ENCODE peak calls at places on chromosomes 13 and 19, in four cellular contexts. One of them, this sample, is unnamed.

GRCh38 chr19:17424743-17425365 is 5.0 kb downstream of the MVB12A start:
- DNase-seq in kidney: no peak
- DNase-seq in choroid plexus epithelial cell: peak
- DNase-seq in right lobe of liver: no peak
- DNase-seq in this sample: peak

GRCh38 chr19:29988351-29988750 is 46.3 kb downstream of the URI1 start:
- DNase-seq in choroid plexus epithelial cell: no peak
- DNase-seq in right lobe of liver: no peak
- DNase-seq in kidney: peak
- DNase-seq in this sample: no peak

GRCh38 chr19:52398091-52398461 is 427 bp downstream of the ZNF528 start:
- DNase-seq in right lobe of liver: no peak
- DNase-seq in kidney: no peak
- DNase-seq in choroid plexus epithelial cell: peak
- DNase-seq in this sample: peak

GRCh38 chr13:24220086-24220703 is 59.7 kb downstream of the SPATA13 start:
- DNase-seq in choroid plexus epithelial cell: peak
- DNase-seq in right lobe of liver: no peak
- DNase-seq in kidney: no peak
- DNase-seq in this sample: peak

GRCh38 chr13:52850396-52851152 is 2.1 kb upstream of the PCDH8 start:
- DNase-seq in right lobe of liver: peak
- DNase-seq in choroid plexus epithelial cell: peak
- DNase-seq in kidney: peak
- DNase-seq in this sample: peak

GRCh38 chr13:88136098-88136790 is 465.1 kb downstream of the SLITRK5 start:
- DNase-seq in kidney: peak
- DNase-seq in right lobe of liver: no peak
- DNase-seq in choroid plexus epithelial cell: no peak
- DNase-seq in this sample: no peak

GRCh38 chr13:52846567-52847321 is 1.7 kb downstream of the PCDH8 start:
- DNase-seq in right lobe of liver: peak
- DNase-seq in kidney: peak
- DNase-seq in choroid plexus epithelial cell: peak
- DNase-seq in this sample: peak

GRCh38 chr13:71702253-71702652 is 164.8 kb downstream of the DACH1 start:
- DNase-seq in kidney: no peak
- DNase-seq in right lobe of liver: no peak
- DNase-seq in choroid plexus epithelial cell: no peak
- DNase-seq in this sample: no peak

GRCh38 chr13:66219493-66219892 is 1010.6 kb downstream of the PCDH9 start:
- DNase-seq in kidney: no peak
- DNase-seq in right lobe of liver: no peak
- DNase-seq in choroid plexus epithelial cell: no peak
- DNase-seq in this sample: no peak

GRCh38 chr19:4972509-4973230 is 3.8 kb downstream of the KDM4B start:
- DNase-seq in choroid plexus epithelial cell: peak
- DNase-seq in right lobe of liver: no peak
- DNase-seq in kidney: no peak
- DNase-seq in this sample: peak

GRCh38 chr13:42047561-42048322 is 706 bp upstream of the DGKH start:
- DNase-seq in choroid plexus epithelial cell: peak
- DNase-seq in right lobe of liver: peak
- DNase-seq in kidney: peak
- DNase-seq in this sample: peak

GRCh38 chr13:38350114-38350617 is 515 bp downstream of the UFM1 start:
- DNase-seq in kidney: peak
- DNase-seq in right lobe of liver: peak
- DNase-seq in choroid plexus epithelial cell: peak
- DNase-seq in this sample: peak

GRCh38 chr13:83085186-83085900 is 796.9 kb downstream of the SLITRK1 start:
- DNase-seq in kidney: no peak
- DNase-seq in choroid plexus epithelial cell: peak
- DNase-seq in right lobe of liver: no peak
- DNase-seq in this sample: peak

GRCh38 chr13:71869274-71869673 is 2.3 kb upstream of the DACH1 start:
- DNase-seq in right lobe of liver: no peak
- DNase-seq in choroid plexus epithelial cell: no peak
- DNase-seq in kidney: no peak
- DNase-seq in this sample: no peak

GRCh38 chr19:55193481-55193880 is 13.4 kb upstream of the SYT5 start:
- DNase-seq in kidney: no peak
- DNase-seq in choroid plexus epithelial cell: no peak
- DNase-seq in right lobe of liver: no peak
- DNase-seq in this sample: no peak

GRCh38 chr19:42130254-42130573 is 2.0 kb downstream of the POU2F2 start:
- DNase-seq in kidney: no peak
- DNase-seq in choroid plexus epithelial cell: no peak
- DNase-seq in right lobe of liver: no peak
- DNase-seq in this sample: no peak

GRCh38 chr19:4969772-4970531 is 1.0 kb downstream of the KDM4B start:
- DNase-seq in kidney: no peak
- DNase-seq in right lobe of liver: no peak
- DNase-seq in choroid plexus epithelial cell: peak
- DNase-seq in this sample: peak

GRCh38 chr13:113415825-113416224 is 37.5 kb downstream of the ADPRHL1 start:
- DNase-seq in kidney: no peak
- DNase-seq in right lobe of liver: no peak
- DNase-seq in choroid plexus epithelial cell: no peak
- DNase-seq in this sample: no peak

GRCh38 chr13:98143601-98144500 is 957 bp downstream of the FARP1 start:
- DNase-seq in kidney: no peak
- DNase-seq in choroid plexus epithelial cell: peak
- DNase-seq in right lobe of liver: peak
- DNase-seq in this sample: peak

GRCh38 chr13:36571444-36571843 is 102.4 kb upstream of the SERTM1 start:
- DNase-seq in right lobe of liver: no peak
- DNase-seq in choroid plexus epithelial cell: no peak
- DNase-seq in kidney: no peak
- DNase-seq in this sample: no peak

GRCh38 chr13:50125306-50125555 is 110.0 kb downstream of the KCNRG start:
- DNase-seq in right lobe of liver: no peak
- DNase-seq in choroid plexus epithelial cell: no peak
- DNase-seq in kidney: no peak
- DNase-seq in this sample: no peak

GRCh38 chr13:90950134-90950533 is 397.4 kb upstream of the MIR17HG start:
- DNase-seq in choroid plexus epithelial cell: no peak
- DNase-seq in right lobe of liver: no peak
- DNase-seq in kidney: no peak
- DNase-seq in this sample: no peak

GRCh38 chr13:40152145-40152544 is 496.7 kb downstream of the COG6 start:
- DNase-seq in right lobe of liver: no peak
- DNase-seq in choroid plexus epithelial cell: peak
- DNase-seq in kidney: no peak
- DNase-seq in this sample: peak

GRCh38 chr19:9741476-9742171 is 26.9 kb downstream of the ZNF846 start:
- DNase-seq in kidney: no peak
- DNase-seq in right lobe of liver: no peak
- DNase-seq in choroid plexus epithelial cell: no peak
- DNase-seq in this sample: no peak

GRCh38 chr13:82654851-82655517 is 1227.3 kb downstream of the SLITRK1 start:
- DNase-seq in kidney: peak
- DNase-seq in right lobe of liver: no peak
- DNase-seq in choroid plexus epithelial cell: peak
- DNase-seq in this sample: peak

GRCh38 chr19:32877323-32877912 is 7.9 kb upstream of the SLC7A9 start:
- DNase-seq in choroid plexus epithelial cell: no peak
- DNase-seq in kidney: no peak
- DNase-seq in right lobe of liver: no peak
- DNase-seq in this sample: no peak

GRCh38 chr13:79645569-79645968 is 164.6 kb downstream of the NDFIP2 start:
- DNase-seq in kidney: no peak
- DNase-seq in choroid plexus epithelial cell: no peak
- DNase-seq in right lobe of liver: no peak
- DNase-seq in this sample: no peak

GRCh38 chr19:55372316-55373081 is 2.2 kb upstream of the IL11 start:
- DNase-seq in right lobe of liver: peak
- DNase-seq in kidney: peak
- DNase-seq in choroid plexus epithelial cell: no peak
- DNase-seq in this sample: peak

GRCh38 chr19:9674669-9675357 is at the start of gene ZNF562:
- DNase-seq in kidney: peak
- DNase-seq in right lobe of liver: peak
- DNase-seq in choroid plexus epithelial cell: peak
- DNase-seq in this sample: peak

GRCh38 chr13:31699650-31700049 is 39.7 kb upstream of the RXFP2 start:
- DNase-seq in kidney: no peak
- DNase-seq in right lobe of liver: no peak
- DNase-seq in choroid plexus epithelial cell: peak
- DNase-seq in this sample: no peak

GRCh38 chr19:9792191-9793050 is 23.9 kb upstream of the ZNF846 start:
- DNase-seq in choroid plexus epithelial cell: peak
- DNase-seq in kidney: peak
- DNase-seq in right lobe of liver: peak
- DNase-seq in this sample: peak

GRCh38 chr13:27619711-27620376 is 485 bp downstream of the LNX2 start:
- DNase-seq in kidney: peak
- DNase-seq in right lobe of liver: no peak
- DNase-seq in choroid plexus epithelial cell: peak
- DNase-seq in this sample: peak

GRCh38 chr13:61778531-61778930 is 362.9 kb upstream of the PCDH20 start:
- DNase-seq in right lobe of liver: no peak
- DNase-seq in choroid plexus epithelial cell: no peak
- DNase-seq in kidney: no peak
- DNase-seq in this sample: no peak

GRCh38 chr19:11364935-11365334 is 9.5 kb upstream of the SWSAP1 start:
- DNase-seq in kidney: no peak
- DNase-seq in right lobe of liver: no peak
- DNase-seq in choroid plexus epithelial cell: no peak
- DNase-seq in this sample: no peak

DNA sequence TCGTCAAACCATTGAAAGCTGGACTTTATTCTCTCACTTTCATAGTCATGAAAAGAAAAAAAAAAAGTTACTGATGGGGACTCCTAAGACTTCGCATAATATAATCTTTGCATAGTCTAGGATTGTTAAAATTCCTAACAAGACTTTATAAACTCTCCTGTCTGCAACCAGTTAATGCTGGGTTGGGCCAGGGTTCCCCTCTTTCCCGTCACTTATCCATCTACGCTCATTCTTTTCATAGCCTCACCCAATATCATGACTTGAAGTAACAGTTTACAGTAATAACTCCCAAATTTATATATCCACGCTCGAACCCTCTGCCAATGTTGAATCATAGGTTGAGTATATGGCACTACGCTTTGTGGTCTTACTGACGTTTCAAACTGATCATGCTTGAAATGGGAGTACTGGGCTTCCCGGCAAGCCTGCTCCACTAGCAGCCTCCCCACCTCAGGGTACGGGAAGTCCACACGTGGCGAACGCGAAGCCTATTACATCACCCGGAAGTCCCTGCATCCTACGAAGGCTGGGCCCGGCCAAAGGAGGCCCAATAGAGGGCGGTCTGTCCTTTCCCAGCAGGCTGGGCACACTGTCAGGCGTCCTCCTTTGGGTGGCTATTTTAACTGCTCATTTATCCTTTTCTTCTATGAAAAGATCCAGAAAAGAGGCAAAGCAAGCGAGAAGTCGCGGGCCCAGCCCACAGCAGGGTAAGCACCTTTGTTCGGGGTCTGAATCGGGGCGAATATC is 694 bp upstream of the ZNF460 start:
- DNase-seq in right lobe of liver: peak
- DNase-seq in choroid plexus epithelial cell: peak
- DNase-seq in kidney: peak
- DNase-seq in this sample: peak
- TF ChIP-seq CTCF in right lobe of liver: peak
- TF ChIP-seq CTCF in choroid plexus epithelial cell: peak
- TF ChIP-seq CTCF in kidney: no peak
- TF ChIP-seq CTCF in this sample: peak

DNA sequence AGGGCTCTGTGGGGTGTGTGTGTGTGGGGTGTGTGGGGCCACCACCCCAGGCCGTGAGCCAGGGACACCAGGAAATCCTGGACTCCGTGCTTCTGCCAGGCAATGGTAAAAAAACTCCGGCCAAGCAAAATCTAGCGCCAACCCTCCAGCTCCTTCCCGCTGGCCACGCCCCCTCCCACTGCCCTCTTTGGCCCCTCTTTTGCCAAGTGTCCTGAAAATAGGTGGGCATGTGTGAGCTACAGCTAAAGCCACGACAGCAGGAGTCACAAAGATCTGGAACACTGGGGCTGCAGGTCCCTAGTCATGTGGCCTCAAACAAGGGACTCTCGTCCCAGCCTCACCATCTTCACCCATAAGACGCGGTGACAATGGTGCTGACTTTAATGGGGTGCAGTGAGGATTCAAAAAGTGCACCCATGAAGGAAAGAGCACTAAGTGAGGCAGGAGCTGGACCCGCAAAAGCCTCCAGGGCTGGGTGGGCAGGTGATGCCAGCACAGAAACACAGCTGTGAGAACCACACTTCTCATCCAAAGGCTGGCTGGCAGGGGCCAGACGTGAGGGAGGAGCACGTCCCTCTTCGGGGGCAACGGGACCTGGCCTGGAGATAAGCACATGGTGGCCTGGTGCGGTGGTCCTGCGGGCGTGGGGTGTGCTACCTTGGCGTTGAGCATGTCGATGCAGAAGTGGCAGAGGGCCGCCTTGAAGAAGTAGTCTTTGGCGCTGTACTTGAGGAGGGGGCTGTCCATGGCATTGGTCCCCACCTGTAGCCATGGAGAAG is 7.5 kb upstream of the KPTN start:
- DNase-seq in right lobe of liver: no peak
- DNase-seq in choroid plexus epithelial cell: no peak
- DNase-seq in kidney: no peak
- DNase-seq in this sample: no peak
- TF ChIP-seq CTCF in right lobe of liver: no peak
- TF ChIP-seq CTCF in choroid plexus epithelial cell: no peak
- TF ChIP-seq CTCF in kidney: no peak
- TF ChIP-seq CTCF in this sample: no peak

DNA sequence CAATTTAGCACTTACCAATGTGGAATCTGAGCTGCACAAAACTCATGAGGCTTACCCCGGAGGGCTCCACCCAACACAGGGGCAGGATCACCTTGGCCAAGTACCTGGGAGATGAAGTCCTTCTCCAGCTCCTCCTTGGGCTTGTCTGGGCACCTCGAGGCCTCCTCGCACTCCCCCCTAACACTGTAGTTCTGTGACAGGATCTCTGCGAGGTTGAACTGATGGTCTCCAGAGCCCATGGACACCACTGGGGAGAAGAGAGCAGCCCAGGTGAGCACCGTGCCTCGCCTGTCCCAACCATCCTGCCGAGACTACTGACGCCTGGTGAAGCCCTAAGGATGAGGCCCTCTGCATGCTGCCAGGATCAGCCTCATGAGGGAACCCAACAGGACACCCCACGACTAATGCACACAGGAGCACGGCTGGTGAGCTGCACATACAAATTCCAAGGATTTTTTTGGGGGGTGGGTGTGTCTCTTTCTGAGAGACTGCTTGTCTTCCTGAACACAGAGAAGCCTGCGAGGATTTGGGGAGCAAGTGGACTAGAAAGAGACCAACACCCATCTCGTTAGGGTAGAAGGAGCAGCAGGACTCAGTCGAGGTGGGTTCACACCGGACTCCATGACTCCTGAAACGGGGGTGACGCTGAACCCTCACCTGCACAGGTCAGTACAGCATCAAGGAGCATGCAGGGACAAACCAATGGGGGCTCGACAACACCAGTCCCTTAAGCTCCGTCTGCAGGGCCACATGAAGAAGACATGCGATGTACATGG is 10.1 kb downstream of the MIER2 start:
- DNase-seq in choroid plexus epithelial cell: no peak
- DNase-seq in right lobe of liver: no peak
- DNase-seq in kidney: no peak
- DNase-seq in this sample: no peak
- TF ChIP-seq CTCF in choroid plexus epithelial cell: no peak
- TF ChIP-seq CTCF in right lobe of liver: no peak
- TF ChIP-seq CTCF in kidney: no peak
- TF ChIP-seq CTCF in this sample: no peak

GRCh38 chr13:44231786-44232516 is 141.7 kb upstream of the SERP2 start:
- DNase-seq in choroid plexus epithelial cell: peak
- DNase-seq in right lobe of liver: peak
- DNase-seq in kidney: peak
- DNase-seq in this sample: peak
- TF ChIP-seq CTCF in choroid plexus epithelial cell: peak
- TF ChIP-seq CTCF in right lobe of liver: no peak
- TF ChIP-seq CTCF in kidney: peak
- TF ChIP-seq CTCF in this sample: no peak